ENCODE peak calls at places on chromosome 17, in ten cellular contexts. One of them, this sample, is unnamed.

GRCh38 chr17:78142113-78142861 is 3.9 kb upstream of the C17orf99 start:
- DNase-seq in NCI-H1694 treated with DMSO at 0.1 percent for 48 hours: no peak
- DNase-seq in posterior vena cava: no peak
- DNase-seq in activated CD8-positive, alpha-beta T cell treated with anti-CD3 and anti-CD28 coated beads, Interleukin-2, amount 10 ng/mL, durations not matched to agents 7 days and 5 days: no peak
- DNase-seq in cerebellum: no peak
- DNase-seq in activated gamma-delta T cell treated with anti-CD3 and anti-CD28 coated beads, Interleukin-2, amount 50 U/mL, for 16 hours: no peak
- DNase-seq in CD4-positive, CD25-positive, alpha-beta regulatory T cell: no peak
- DNase-seq in IMR-90: peak
- DNase-seq in OCI-LY7: no peak
- DNase-seq in neural progenitor cell: no peak
- DNase-seq in this sample: no peak

GRCh38 chr17:77700165-77700881 is 258.2 kb upstream of the TNRC6C start:
- DNase-seq in neural progenitor cell: no peak
- DNase-seq in CD4-positive, CD25-positive, alpha-beta regulatory T cell: no peak
- DNase-seq in NCI-H1694 treated with DMSO at 0.1 percent for 48 hours: no peak
- DNase-seq in posterior vena cava: no peak
- DNase-seq in OCI-LY7: no peak
- DNase-seq in activated gamma-delta T cell treated with anti-CD3 and anti-CD28 coated beads, Interleukin-2, amount 50 U/mL, for 16 hours: no peak
- DNase-seq in activated CD8-positive, alpha-beta T cell treated with anti-CD3 and anti-CD28 coated beads, Interleukin-2, amount 10 ng/mL, durations not matched to agents 7 days and 5 days: no peak
- DNase-seq in cerebellum: no peak
- DNase-seq in IMR-90: no peak
- DNase-seq in this sample: no peak

GRCh38 chr17:81553616-81554181 is 1.5 kb upstream of the FAAP100 start:
- DNase-seq in cerebellum: no peak
- DNase-seq in activated gamma-delta T cell treated with anti-CD3 and anti-CD28 coated beads, Interleukin-2, amount 50 U/mL, for 16 hours: no peak
- DNase-seq in neural progenitor cell: no peak
- DNase-seq in activated CD8-positive, alpha-beta T cell treated with anti-CD3 and anti-CD28 coated beads, Interleukin-2, amount 10 ng/mL, durations not matched to agents 7 days and 5 days: no peak
- DNase-seq in IMR-90: peak
- DNase-seq in CD4-positive, CD25-positive, alpha-beta regulatory T cell: no peak
- DNase-seq in OCI-LY7: no peak
- DNase-seq in posterior vena cava: no peak
- DNase-seq in NCI-H1694 treated with DMSO at 0.1 percent for 48 hours: no peak
- DNase-seq in this sample: no peak

GRCh38 chr17:76384222-76384986 is at the start of gene SPHK1:
- DNase-seq in OCI-LY7: peak
- DNase-seq in neural progenitor cell: peak
- DNase-seq in activated CD8-positive, alpha-beta T cell treated with anti-CD3 and anti-CD28 coated beads, Interleukin-2, amount 10 ng/mL, durations not matched to agents 7 days and 5 days: peak
- DNase-seq in posterior vena cava: peak
- DNase-seq in IMR-90: peak
- DNase-seq in cerebellum: peak
- DNase-seq in NCI-H1694 treated with DMSO at 0.1 percent for 48 hours: peak
- DNase-seq in activated gamma-delta T cell treated with anti-CD3 and anti-CD28 coated beads, Interleukin-2, amount 50 U/mL, for 16 hours: peak
- DNase-seq in CD4-positive, CD25-positive, alpha-beta regulatory T cell: peak
- DNase-seq in this sample: peak

GRCh38 chr17:77553459-77554066 is 404.9 kb upstream of the TNRC6C start:
- DNase-seq in cerebellum: no peak
- DNase-seq in NCI-H1694 treated with DMSO at 0.1 percent for 48 hours: no peak
- DNase-seq in IMR-90: no peak
- DNase-seq in OCI-LY7: peak
- DNase-seq in posterior vena cava: no peak
- DNase-seq in activated CD8-positive, alpha-beta T cell treated with anti-CD3 and anti-CD28 coated beads, Interleukin-2, amount 10 ng/mL, durations not matched to agents 7 days and 5 days: no peak
- DNase-seq in CD4-positive, CD25-positive, alpha-beta regulatory T cell: no peak
- DNase-seq in neural progenitor cell: no peak
- DNase-seq in activated gamma-delta T cell treated with anti-CD3 and anti-CD28 coated beads, Interleukin-2, amount 50 U/mL, for 16 hours: no peak
- DNase-seq in this sample: no peak

GRCh38 chr17:68906638-68907037 is 48.6 kb downstream of the ABCA8 start:
- DNase-seq in OCI-LY7: peak
- DNase-seq in IMR-90: peak
- DNase-seq in CD4-positive, CD25-positive, alpha-beta regulatory T cell: no peak
- DNase-seq in neural progenitor cell: peak
- DNase-seq in activated gamma-delta T cell treated with anti-CD3 and anti-CD28 coated beads, Interleukin-2, amount 50 U/mL, for 16 hours: no peak
- DNase-seq in cerebellum: peak
- DNase-seq in activated CD8-positive, alpha-beta T cell treated with anti-CD3 and anti-CD28 coated beads, Interleukin-2, amount 10 ng/mL, durations not matched to agents 7 days and 5 days: no peak
- DNase-seq in NCI-H1694 treated with DMSO at 0.1 percent for 48 hours: peak
- DNase-seq in posterior vena cava: no peak
- DNase-seq in this sample: no peak

GRCh38 chr17:80124351-80124981 is 22.5 kb downstream of the EIF4A3 start:
- DNase-seq in neural progenitor cell: peak
- DNase-seq in IMR-90: peak
- DNase-seq in activated gamma-delta T cell treated with anti-CD3 and anti-CD28 coated beads, Interleukin-2, amount 50 U/mL, for 16 hours: no peak
- DNase-seq in OCI-LY7: no peak
- DNase-seq in cerebellum: no peak
- DNase-seq in activated CD8-positive, alpha-beta T cell treated with anti-CD3 and anti-CD28 coated beads, Interleukin-2, amount 10 ng/mL, durations not matched to agents 7 days and 5 days: no peak
- DNase-seq in CD4-positive, CD25-positive, alpha-beta regulatory T cell: no peak
- DNase-seq in posterior vena cava: peak
- DNase-seq in NCI-H1694 treated with DMSO at 0.1 percent for 48 hours: peak
- DNase-seq in this sample: no peak

GRCh38 chr17:51046527-51047384 is 73.9 kb downstream of the SPAG9 start:
- DNase-seq in cerebellum: peak
- DNase-seq in neural progenitor cell: peak
- DNase-seq in IMR-90: peak
- DNase-seq in activated gamma-delta T cell treated with anti-CD3 and anti-CD28 coated beads, Interleukin-2, amount 50 U/mL, for 16 hours: no peak
- DNase-seq in CD4-positive, CD25-positive, alpha-beta regulatory T cell: no peak
- DNase-seq in NCI-H1694 treated with DMSO at 0.1 percent for 48 hours: peak
- DNase-seq in activated CD8-positive, alpha-beta T cell treated with anti-CD3 and anti-CD28 coated beads, Interleukin-2, amount 10 ng/mL, durations not matched to agents 7 days and 5 days: no peak
- DNase-seq in posterior vena cava: no peak
- DNase-seq in OCI-LY7: no peak
- DNase-seq in this sample: no peak

GRCh38 chr17:4604111-4604644 is 19.8 kb downstream of the SMTNL2 start:
- DNase-seq in cerebellum: peak
- DNase-seq in activated gamma-delta T cell treated with anti-CD3 and anti-CD28 coated beads, Interleukin-2, amount 50 U/mL, for 16 hours: no peak
- DNase-seq in IMR-90: peak
- DNase-seq in activated CD8-positive, alpha-beta T cell treated with anti-CD3 and anti-CD28 coated beads, Interleukin-2, amount 10 ng/mL, durations not matched to agents 7 days and 5 days: no peak
- DNase-seq in neural progenitor cell: no peak
- DNase-seq in NCI-H1694 treated with DMSO at 0.1 percent for 48 hours: peak
- DNase-seq in CD4-positive, CD25-positive, alpha-beta regulatory T cell: no peak
- DNase-seq in OCI-LY7: no peak
- DNase-seq in posterior vena cava: no peak
- DNase-seq in this sample: no peak

GRCh38 chr17:73343168-73343634 is 31.4 kb upstream of the CDC42EP4 start:
- DNase-seq in NCI-H1694 treated with DMSO at 0.1 percent for 48 hours: peak
- DNase-seq in activated CD8-positive, alpha-beta T cell treated with anti-CD3 and anti-CD28 coated beads, Interleukin-2, amount 10 ng/mL, durations not matched to agents 7 days and 5 days: no peak
- DNase-seq in cerebellum: peak
- DNase-seq in OCI-LY7: no peak
- DNase-seq in neural progenitor cell: peak
- DNase-seq in activated gamma-delta T cell treated with anti-CD3 and anti-CD28 coated beads, Interleukin-2, amount 50 U/mL, for 16 hours: no peak
- DNase-seq in CD4-positive, CD25-positive, alpha-beta regulatory T cell: no peak
- DNase-seq in IMR-90: peak
- DNase-seq in posterior vena cava: peak
- DNase-seq in this sample: no peak

GRCh38 chr17:12395733-12396354 is 269.8 kb upstream of the MYOCD start:
- DNase-seq in OCI-LY7: peak
- DNase-seq in cerebellum: no peak
- DNase-seq in neural progenitor cell: peak
- DNase-seq in posterior vena cava: no peak
- DNase-seq in activated gamma-delta T cell treated with anti-CD3 and anti-CD28 coated beads, Interleukin-2, amount 50 U/mL, for 16 hours: no peak
- DNase-seq in activated CD8-positive, alpha-beta T cell treated with anti-CD3 and anti-CD28 coated beads, Interleukin-2, amount 10 ng/mL, durations not matched to agents 7 days and 5 days: no peak
- DNase-seq in IMR-90: no peak
- DNase-seq in CD4-positive, CD25-positive, alpha-beta regulatory T cell: no peak
- DNase-seq in NCI-H1694 treated with DMSO at 0.1 percent for 48 hours: peak
- DNase-seq in this sample: no peak

GRCh38 chr17:2982854-2983636 is 80.4 kb downstream of the OR1D5 start:
- DNase-seq in cerebellum: peak
- DNase-seq in CD4-positive, CD25-positive, alpha-beta regulatory T cell: no peak
- DNase-seq in activated gamma-delta T cell treated with anti-CD3 and anti-CD28 coated beads, Interleukin-2, amount 50 U/mL, for 16 hours: no peak
- DNase-seq in posterior vena cava: peak
- DNase-seq in IMR-90: peak
- DNase-seq in OCI-LY7: no peak
- DNase-seq in NCI-H1694 treated with DMSO at 0.1 percent for 48 hours: peak
- DNase-seq in neural progenitor cell: no peak
- DNase-seq in activated CD8-positive, alpha-beta T cell treated with anti-CD3 and anti-CD28 coated beads, Interleukin-2, amount 10 ng/mL, durations not matched to agents 7 days and 5 days: no peak
- DNase-seq in this sample: no peak

GRCh38 chr17:74986206-74986576 is 1.2 kb upstream of the CDR2L start:
- DNase-seq in cerebellum: no peak
- DNase-seq in OCI-LY7: no peak
- DNase-seq in neural progenitor cell: no peak
- DNase-seq in activated gamma-delta T cell treated with anti-CD3 and anti-CD28 coated beads, Interleukin-2, amount 50 U/mL, for 16 hours: no peak
- DNase-seq in CD4-positive, CD25-positive, alpha-beta regulatory T cell: no peak
- DNase-seq in IMR-90: no peak
- DNase-seq in NCI-H1694 treated with DMSO at 0.1 percent for 48 hours: no peak
- DNase-seq in posterior vena cava: no peak
- DNase-seq in activated CD8-positive, alpha-beta T cell treated with anti-CD3 and anti-CD28 coated beads, Interleukin-2, amount 10 ng/mL, durations not matched to agents 7 days and 5 days: no peak
- DNase-seq in this sample: no peak

GRCh38 chr17:62656446-62656845 is 29.0 kb downstream of the MRC2 start:
- DNase-seq in activated gamma-delta T cell treated with anti-CD3 and anti-CD28 coated beads, Interleukin-2, amount 50 U/mL, for 16 hours: no peak
- DNase-seq in posterior vena cava: peak
- DNase-seq in IMR-90: no peak
- DNase-seq in OCI-LY7: no peak
- DNase-seq in activated CD8-positive, alpha-beta T cell treated with anti-CD3 and anti-CD28 coated beads, Interleukin-2, amount 10 ng/mL, durations not matched to agents 7 days and 5 days: no peak
- DNase-seq in NCI-H1694 treated with DMSO at 0.1 percent for 48 hours: no peak
- DNase-seq in CD4-positive, CD25-positive, alpha-beta regulatory T cell: no peak
- DNase-seq in neural progenitor cell: no peak
- DNase-seq in cerebellum: no peak
- DNase-seq in this sample: no peak

GRCh38 chr17:81551458-81552243 is 502 bp downstream of the FAAP100 start:
- DNase-seq in IMR-90: peak
- DNase-seq in CD4-positive, CD25-positive, alpha-beta regulatory T cell: no peak
- DNase-seq in neural progenitor cell: peak
- DNase-seq in posterior vena cava: no peak
- DNase-seq in cerebellum: no peak
- DNase-seq in activated gamma-delta T cell treated with anti-CD3 and anti-CD28 coated beads, Interleukin-2, amount 50 U/mL, for 16 hours: no peak
- DNase-seq in NCI-H1694 treated with DMSO at 0.1 percent for 48 hours: no peak
- DNase-seq in activated CD8-positive, alpha-beta T cell treated with anti-CD3 and anti-CD28 coated beads, Interleukin-2, amount 10 ng/mL, durations not matched to agents 7 days and 5 days: no peak
- DNase-seq in OCI-LY7: peak
- DNase-seq in this sample: no peak